ENCODE peak calls at places on chromosomes 11 and 22, in seven cellular contexts. Y, N, S, A, W, H and G are unnamed samples.
A peak's percentile ranks its signal among the peaks of the same experiment; 100 is the strongest.

GRCh38 chr11:104163100-104164027 is 583 bp downstream of the PDGFD start:
- DNase-seq in S (peak; percentile 22), H (peak; percentile 54), W (no peak), Y (peak; percentile 52), A (peak; percentile 25), N (peak; percentile 20), G (peak; percentile 9)

GRCh38 chr22:48567213-48567975 is 1260.3 kb downstream of the BRD1 start:
- DNase-seq in S (no peak), W (no peak), Y (no peak), H (peak; percentile 7), N (no peak), A (no peak), G (no peak)

GRCh38 chr11:69801513-69802335 is 17.5 kb downstream of the FGF3 start:
- DNase-seq in Y (peak; percentile 14), S (no peak), A (peak; percentile 30), W (peak; percentile 64), H (no peak), N (peak; percentile 7), G (peak; percentile 19)

GRCh38 chr22:42326786-42327185 is 56.3 kb upstream of the TCF20 start:
- DNase-seq in H (no peak), A (no peak), Y (no peak), W (no peak), S (no peak), N (peak; percentile 16), G (no peak)

GRCh38 chr11:60251485-60252207 is 8.7 kb upstream of the MS4A4E start:
- DNase-seq in S (peak; percentile 9), H (no peak), A (no peak), Y (peak; percentile 14), N (peak; percentile 21), W (peak; percentile 38), G (peak; percentile 59)

GRCh38 chr22:27116295-27116694 is 458.9 kb downstream of the MIAT start:
- DNase-seq in A (no peak), S (no peak), Y (no peak), H (no peak), W (no peak), N (no peak), G (no peak)

GRCh38 chr22:43812890-43813289 is 785 bp upstream of the EFCAB6 start:
- DNase-seq in W (no peak), Y (no peak), H (no peak), N (no peak), S (no peak), A (no peak), G (no peak)

GRCh38 chr11:64097468-64098317 is 62.0 kb downstream of the FLRT1 start:
- DNase-seq in N (no peak), W (no peak), A (no peak), H (no peak), Y (no peak), S (no peak), G (no peak)

GRCh38 chr11:43367382-43368178 is 8.9 kb downstream of the TTC17 start:
- DNase-seq in S (no peak), H (no peak), Y (peak; percentile 10), N (peak; percentile 85), W (peak; percentile 28), A (no peak), G (peak; percentile 45)

GRCh38 chr22:27420817-27421361 is 380.7 kb downstream of the MN1 start:
- DNase-seq in W (no peak), H (peak; percentile 91), Y (peak; percentile 98), N (peak; percentile 93), S (peak; percentile 89), A (peak; percentile 52), G (no peak)

GRCh38 chr11:34380696-34381095 is 22.9 kb upstream of the ABTB2 start:
- DNase-seq in H (no peak), N (no peak), Y (peak; percentile 14), A (no peak), S (no peak), W (no peak), G (no peak)

GRCh38 chr22:47782461-47783075 is 1020.1 kb downstream of the TBC1D22A start:
- DNase-seq in A (no peak), N (no peak), Y (no peak), H (no peak), S (no peak), W (no peak), G (no peak)

GRCh38 chr22:22683668-22684361 is 39.4 kb downstream of the GGTLC2 start:
- DNase-seq in Y (no peak), N (no peak), S (no peak), W (no peak), H (no peak), A (no peak), G (no peak)

GRCh38 chr11:47177229-47177845 is 658 bp upstream of the ARFGAP2 start:
- DNase-seq in Y (peak; percentile 84), W (peak; percentile 90), N (peak; percentile 82), S (peak; percentile 77), H (peak; percentile 77), A (peak; percentile 80), G (peak; percentile 89)

GRCh38 chr11:94271885-94272372 is 32.5 kb upstream of the IZUMO1R start:
- DNase-seq in A (no peak), Y (no peak), S (no peak), W (peak; percentile 36), N (no peak), H (no peak), G (peak; percentile 90)

GRCh38 chr11:27158763-27159679 is 118.4 kb downstream of the BBOX1 start:
- DNase-seq in H (peak; percentile 33), N (peak; percentile 87), S (peak; percentile 48), A (peak; percentile 61), W (peak; percentile 54), Y (peak; percentile 86), G (peak; percentile 60)

GRCh38 chr11:15006139-15006759 is 34.1 kb upstream of the CALCA start:
- DNase-seq in Y (peak; percentile 64), S (no peak), H (no peak), N (peak; percentile 52), A (no peak), W (peak; percentile 24), G (peak; percentile 56)

GRCh38 chr11:67174311-67174710 is 55.2 kb downstream of the KDM2A start:
- DNase-seq in W (no peak), H (no peak), N (no peak), A (no peak), S (no peak), Y (no peak), G (no peak)

GRCh38 chr11:110373061-110373702 is 56.6 kb upstream of the FDX1 start:
- DNase-seq in H (no peak), A (no peak), Y (peak; percentile 43), W (peak; percentile 67), N (peak; percentile 50), S (no peak), G (peak; percentile 96)

GRCh38 chr11:32888805-32889204 is 3.8 kb upstream of the QSER1 start:
- DNase-seq in N (peak; percentile 62), A (no peak), S (no peak), H (no peak), W (no peak), Y (peak; percentile 49), G (no peak)

GRCh38 chr11:128776434-128777284 is 82.8 kb downstream of the FLI1 start:
- DNase-seq in Y (peak; percentile 66), A (no peak), S (peak; percentile 67), H (peak; percentile 67), N (peak; percentile 47), W (peak; percentile 58), G (peak; percentile 47)

GRCh38 chr11:17413414-17414316 is 25.2 kb upstream of the KCNJ11 start:
- DNase-seq in S (no peak), N (no peak), H (no peak), Y (no peak), W (no peak), A (peak; percentile 83), G (no peak)

GRCh38 chr11:17414317-17414737 is 25.9 kb upstream of the KCNJ11 start:
- DNase-seq in A (peak; percentile 45), W (no peak), Y (no peak), N (no peak), H (no peak), S (no peak), G (no peak)

GRCh38 chr11:17411418-17411817 is 23.0 kb upstream of the KCNJ11 start:
- DNase-seq in S (no peak), H (no peak), N (no peak), W (no peak), A (no peak), Y (no peak), G (no peak)

GRCh38 chr11:17410606-17411379 is 22.3 kb upstream of the KCNJ11 start:
- DNase-seq in N (no peak), W (no peak), Y (no peak), H (no peak), S (no peak), A (peak; percentile 42), G (no peak)

GRCh38 chr11:17412488-17413180 is 24.2 kb upstream of the KCNJ11 start:
- DNase-seq in W (no peak), A (no peak), S (no peak), N (no peak), Y (no peak), H (no peak), G (no peak)
- TF ChIP-seq CTCF in W (no peak), A (no peak), S (no peak), N (no peak), Y (no peak), H (no peak), G (no peak)

GRCh38 chr11:106231591-106231990 is 154.1 kb downstream of the AASDHPPT start:
- DNase-seq in Y (peak; percentile 56), H (no peak), A (no peak), W (no peak), S (no peak), N (peak; percentile 20), G (no peak)
- TF ChIP-seq CTCF in Y (peak; percentile 40), H (no peak), A (no peak), W (no peak), S (peak; percentile 24), N (peak; percentile 35), G (no peak)

DNA sequence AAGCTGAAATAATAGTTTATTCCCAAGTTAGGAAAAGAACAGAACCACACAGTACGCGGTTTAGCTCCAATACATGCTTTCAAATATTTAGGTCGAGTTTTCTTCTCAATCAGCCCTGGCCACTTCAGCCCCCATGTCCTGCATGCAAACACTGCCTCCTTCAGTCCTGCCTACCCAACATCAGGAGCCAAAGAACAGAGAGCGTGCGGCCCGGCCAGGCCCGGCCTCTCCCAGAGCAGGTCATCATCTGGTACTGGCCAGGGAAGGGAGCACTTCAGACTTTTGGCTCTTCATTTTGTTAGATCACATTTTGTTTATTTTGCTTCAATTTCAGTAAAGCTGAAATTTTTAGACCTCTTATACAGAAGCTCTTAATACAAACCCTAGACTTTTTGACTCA is 6.7 kb downstream of the BRD1 start:
- DNase-seq in Y (no peak), N (no peak), S (no peak), A (no peak), H (no peak), W (no peak), G (no peak)
- TF ChIP-seq CTCF in Y (no peak), N (peak; percentile 7), S (no peak), A (no peak), H (no peak), W (no peak), G (no peak)

GRCh38 chr11:8205566-8205965 is 36.7 kb upstream of the RIC3 start:
- DNase-seq in H (no peak), S (no peak), N (no peak), W (no peak), Y (no peak), A (no peak), G (no peak)

GRCh38 chr11:8207080-8208000 is 38.5 kb upstream of the RIC3 start:
- DNase-seq in S (no peak), Y (peak; percentile 32), W (no peak), A (no peak), N (no peak), H (no peak), G (no peak)

GRCh38 chr11:8206251-8207079 is 37.6 kb upstream of the RIC3 start:
- DNase-seq in N (peak; percentile 24), S (peak; percentile 35), W (no peak), A (peak; percentile 32), Y (peak; percentile 56), H (peak; percentile 62), G (no peak)

GRCh38 chr11:8213390-8213789 is 44.6 kb upstream of the RIC3 start:
- DNase-seq in W (no peak), S (no peak), H (no peak), N (no peak), Y (peak; percentile 13), A (no peak), G (no peak)

GRCh38 chr11:8209208-8209807 is 40.5 kb upstream of the RIC3 start:
- DNase-seq in Y (no peak), A (peak; percentile 34), S (no peak), N (no peak), H (no peak), W (peak; percentile 44), G (peak; percentile 42)
- TF ChIP-seq CTCF in Y (peak; percentile 27), A (peak; percentile 24), S (peak; percentile 45), N (peak; percentile 30), H (peak; percentile 8), W (peak; percentile 51), G (peak; percentile 70)